ENCODE peak calls at places on chromosomes 11 and 22, in four cellular contexts. D is astrocyte, V is lower lobe of right lung, X is esophagus squamous epithelium. K is an unnamed sample.

GRCh38 chr11:10908215-10908990 is 50.5 kb upstream of the ZBED5 start:
- DNase-seq in D (peak), V (no peak), X (no peak), K (no peak)

GRCh38 chr11:33399421-33399820 is 142.2 kb downstream of the HIPK3 start:
- DNase-seq in D (no peak), V (no peak), X (no peak), K (no peak)

GRCh38 chr11:90558328-90558865 is 335.5 kb upstream of the CHORDC1 start:
- DNase-seq in D (no peak), V (no peak), X (no peak), K (no peak)

GRCh38 chr11:79419120-79419519 is 21.7 kb downstream of the TENM4 start:
- DNase-seq in D (peak), V (no peak), X (no peak), K (peak)

GRCh38 chr11:13278620-13279486 is 1.3 kb downstream of the BMAL1 start:
- DNase-seq in D (no peak), V (peak), X (no peak), K (no peak)

GRCh38 chr11:134915212-134915611 is 503.2 kb upstream of the B3GAT1 start:
- DNase-seq in D (peak), V (no peak), X (no peak), K (no peak)

GRCh38 chr11:56889986-56890385 is 98.7 kb upstream of the OR5AK2 start:
- DNase-seq in D (no peak), V (no peak), X (no peak), K (no peak)

GRCh38 chr11:77046060-77046501 is 11.9 kb downstream of the B3GNT6 start:
- DNase-seq in D (no peak), V (peak), X (no peak), K (peak)

GRCh38 chr11:116595305-116595880 is 177.4 kb downstream of the BUD13 start:
- DNase-seq in D (no peak), V (no peak), X (no peak), K (no peak)

GRCh38 chr11:35491231-35491871 is 34.1 kb downstream of the PAMR1 start:
- DNase-seq in D (peak), V (no peak), X (no peak), K (no peak)

GRCh38 chr11:34214961-34215805 is 109.8 kb downstream of the NAT10 start:
- DNase-seq in D (peak), V (no peak), X (no peak), K (peak)

GRCh38 chr11:74388678-74389327 is 9.4 kb downstream of the PGM2L1 start:
- DNase-seq in D (no peak), V (no peak), X (no peak), K (peak)

GRCh38 chr11:66659785-66660184 is 17.9 kb downstream of the RBM4B start:
- DNase-seq in D (no peak), V (no peak), X (no peak), K (no peak)

GRCh38 chr22:18122254-18122554 is 11.6 kb downstream of the TUBA8 start:
- DNase-seq in D (no peak), V (no peak), X (no peak), K (no peak)

GRCh38 chr11:9535189-9535781 is 38.2 kb upstream of the WEE1 start:
- DNase-seq in D (no peak), V (peak), X (no peak), K (no peak)
- H3K27ac ChIP-seq in D (no peak), V (peak), X (peak), K (peak)

GRCh38 chr11:114395776-114396175 is 4.5 kb downstream of the C11orf71 start:
- DNase-seq in D (no peak), V (no peak), X (no peak), K (peak)
- TF ChIP-seq CTCF in D (peak), V (no peak), X (no peak), K (no peak)

DNA sequence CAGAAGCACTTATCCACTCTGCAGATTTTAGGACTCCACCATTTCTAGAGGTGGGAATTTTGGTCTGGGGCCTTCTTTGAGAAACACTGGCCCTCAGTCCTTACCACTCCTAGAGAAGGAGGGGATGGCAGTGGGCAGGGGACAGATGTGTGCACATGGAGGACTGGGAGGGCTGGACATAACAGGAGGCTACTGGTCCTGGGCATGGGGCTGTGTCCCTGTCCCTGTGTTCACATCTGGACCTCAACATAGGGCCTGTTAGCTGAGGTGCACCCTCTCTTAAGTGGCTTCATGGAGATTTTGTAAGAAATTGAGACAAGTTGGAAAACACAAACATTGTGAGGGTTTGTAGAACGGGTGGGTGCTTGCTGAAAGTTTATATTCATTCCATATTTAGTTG is 103.4 kb downstream of the ATXN10 start:
- DNase-seq in D (no peak), V (no peak), X (no peak), K (no peak)
- H3K27ac ChIP-seq in D (no peak), V (no peak), X (no peak), K (no peak)

DNA sequence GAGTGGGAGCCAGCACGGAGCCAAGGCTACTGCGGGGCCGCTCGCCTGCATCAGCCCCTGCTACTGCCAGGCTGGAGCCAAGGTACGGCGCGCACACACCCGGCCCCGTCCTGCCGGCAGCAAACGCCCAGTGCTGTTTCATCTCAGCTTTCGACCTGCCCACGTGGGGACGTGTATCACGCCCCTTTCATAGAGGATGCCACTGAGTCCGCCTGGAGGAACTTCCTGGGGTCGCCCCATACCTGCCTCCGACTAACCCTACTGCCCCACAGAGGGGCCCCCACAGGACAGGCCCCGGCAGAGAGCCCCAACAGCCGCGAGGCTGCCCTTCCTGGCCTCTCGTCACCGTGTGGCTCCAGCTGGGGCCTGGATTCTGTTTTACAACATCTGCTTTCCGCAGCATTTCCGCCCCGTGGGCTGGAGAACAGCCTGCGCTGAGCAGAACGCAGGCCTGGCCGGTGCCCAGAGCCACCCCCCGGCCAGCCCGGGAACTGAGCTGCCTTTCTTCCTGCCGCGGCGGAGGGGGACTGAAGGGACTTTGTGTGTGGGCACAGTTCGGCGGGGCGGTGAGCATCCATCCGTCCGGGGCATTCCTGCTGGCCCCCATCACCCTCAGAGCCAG is 22.9 kb upstream of the ARHGAP8 start:
- DNase-seq in D (peak), V (no peak), X (no peak), K (no peak)
- TF ChIP-seq CTCF in D (no peak), V (no peak), X (no peak), K (no peak)

GRCh38 chr22:39493759-39494158 is 8.3 kb upstream of the MIEF1 start:
- DNase-seq in D (peak), V (peak), X (no peak), K (no peak)
- H3K27ac ChIP-seq in D (no peak), V (peak), X (no peak), K (no peak)

GRCh38 chr11:19326499-19326898 is 85.8 kb upstream of the E2F8 start:
- DNase-seq in D (no peak), V (no peak), X (no peak), K (no peak)

GRCh38 chr11:19321351-19321750 is 80.6 kb upstream of the E2F8 start:
- DNase-seq in D (no peak), V (no peak), X (no peak), K (no peak)

GRCh38 chr11:19320764-19321163 is 80.0 kb upstream of the E2F8 start:
- DNase-seq in D (no peak), V (no peak), X (no peak), K (no peak)

GRCh38 chr11:19327280-19327679 is 86.5 kb upstream of the E2F8 start:
- DNase-seq in D (no peak), V (no peak), X (no peak), K (no peak)

GRCh38 chr11:19323502-19323901 is 82.8 kb upstream of the E2F8 start:
- DNase-seq in D (no peak), V (no peak), X (no peak), K (no peak)
- TF ChIP-seq CTCF in D (peak), V (no peak), X (no peak), K (no peak)

GRCh38 chr22:37967637-37968451 is 14.3 kb downstream of the POLR2F start:
- DNase-seq in D (no peak), V (no peak), X (no peak), K (no peak)
- H3K27ac ChIP-seq in D (no peak), V (no peak), X (no peak), K (no peak)